ENCODE peak calls at places on chromosomes 6 and 20, in four cellular contexts. I is GM10248, W is fibroblast of lung, H is upper lobe of left lung. E is an unnamed sample.

GRCh38 chr6:162940426-162940825 is 212.7 kb downstream of the PACRG start:
- DNase-seq in I (no peak), W (peak), H (no peak), E (no peak)

GRCh38 chr6:37303091-37303620 is 45.2 kb upstream of the TMEM217 start:
- DNase-seq in I (no peak), W (no peak), H (no peak), E (no peak)

GRCh38 chr6:328184-328670 is 35.9 kb downstream of the DUSP22 start:
- DNase-seq in H (peak), I (peak), W (peak), E (no peak)

GRCh38 chr6:100176321-100176950 is 182.4 kb upstream of the MCHR2 start:
- DNase-seq in W (peak), I (no peak), H (no peak), E (no peak)

GRCh38 chr6:144805049-144805448 is 519.9 kb downstream of the UTRN start:
- DNase-seq in I (no peak), H (no peak), W (no peak), E (no peak)

GRCh38 chr6:105759946-105760345 is 326.2 kb upstream of the PRDM1 start:
- DNase-seq in I (no peak), W (peak), H (no peak), E (no peak)

GRCh38 chr6:13480631-13481501 is 6.5 kb downstream of the GFOD1 start:
- DNase-seq in W (no peak), H (no peak), I (no peak), E (no peak)

GRCh38 chr20:58571341-58571941 is 56.2 kb upstream of the APCDD1L start:
- DNase-seq in H (no peak), W (no peak), I (no peak), E (no peak)

GRCh38 chr20:25695532-25696383 is 895 bp downstream of the ZNF337 start:
- DNase-seq in I (peak), W (peak), H (no peak), E (no peak)

GRCh38 chr6:151721141-151721540 is 86.3 kb upstream of the ESR1 start:
- DNase-seq in I (no peak), H (no peak), W (no peak), E (no peak)

GRCh38 chr20:43415661-43416430 is 41.9 kb upstream of the SRSF6 start:
- DNase-seq in W (no peak), I (no peak), H (no peak), E (no peak)

GRCh38 chr6:144197919-144198318 is 47.6 kb downstream of the STX11 start:
- DNase-seq in I (no peak), W (no peak), H (no peak), E (no peak)

GRCh38 chr20:57089701-57090144 is 176.7 kb downstream of the BMP7 start:
- DNase-seq in W (peak), H (peak), I (peak), E (peak)

GRCh38 chr6:113450061-113450465 is 407.1 kb upstream of the MARCKS start:
- DNase-seq in I (no peak), W (peak), H (no peak), E (no peak)

GRCh38 chr6:37622639-37623038 is 75.0 kb downstream of the MDGA1 start:
- DNase-seq in W (no peak), I (no peak), H (no peak), E (no peak)

GRCh38 chr6:61586934-61587537 is 699.0 kb downstream of the KHDRBS2 start:
- DNase-seq in H (no peak), I (no peak), W (no peak), E (no peak)

GRCh38 chr6:37456126-37456525 is 23.1 kb downstream of the CMTR1 start:
- DNase-seq in H (no peak), W (peak), I (no peak), E (no peak)

GRCh38 chr6:80271074-80271473 is 164.6 kb downstream of the BCKDHB start:
- DNase-seq in H (no peak), I (no peak), W (no peak), E (no peak)

GRCh38 chr6:75818061-75818855 is 69.2 kb downstream of the MYO6 start:
- DNase-seq in W (no peak), I (no peak), H (no peak), E (no peak)

GRCh38 chr6:143539723-143540122 is 28.2 kb upstream of the FUCA2 start:
- DNase-seq in W (no peak), H (no peak), I (no peak), E (no peak)

GRCh38 chr6:149777624-149778023 is 28.1 kb downstream of the PCMT1 start:
- DNase-seq in H (no peak), W (no peak), I (no peak), E (no peak)

GRCh38 chr6:119533603-119534279 is 184.2 kb upstream of the MAN1A1 start:
- DNase-seq in H (no peak), W (peak), I (peak), E (no peak)

GRCh38 chr6:113944701-113945100 is 26.2 kb downstream of the HDAC2 start:
- DNase-seq in W (peak), I (no peak), H (no peak), E (no peak)

GRCh38 chr20:12762725-12763124 is 246.0 kb upstream of the SPTLC3 start:
- DNase-seq in I (no peak), W (no peak), H (no peak), E (no peak)

GRCh38 chr6:30206152-30206551 is 7.1 kb downstream of the TRIM26 start:
- DNase-seq in W (no peak), I (no peak), H (no peak), E (no peak)

GRCh38 chr20:14879020-14879697 is 541.7 kb upstream of the FLRT3 start:
- DNase-seq in W (peak), I (no peak), H (no peak), E (no peak)

GRCh38 chr6:7505196-7505699 is 36.2 kb upstream of the DSP start:
- DNase-seq in I (no peak), H (peak), W (peak), E (peak)

GRCh38 chr6:52640170-52640569 is 30.7 kb upstream of the TMEM14A start:
- DNase-seq in I (no peak), H (no peak), W (peak), E (no peak)

GRCh38 chr20:19816386-19816785 is 58.3 kb downstream of the RIN2 start:
- DNase-seq in I (no peak), W (no peak), H (no peak), E (no peak)

GRCh38 chr20:49482621-49483017 is at the start of gene KCNB1:
- DNase-seq in W (peak), H (peak), I (peak), E (peak)

GRCh38 chr20:35539756-35540212 is 2.1 kb upstream of the ERGIC3 start:
- DNase-seq in W (no peak), H (peak), I (peak), E (peak)

GRCh38 chr20:61895016-61895415 is 170.7 kb downstream of the TAF4 start:
- DNase-seq in I (no peak), H (no peak), W (no peak), E (no peak)

GRCh38 chr6:118382126-118382525 is 166.0 kb upstream of the PLN start:
- DNase-seq in W (no peak), I (no peak), H (no peak), E (no peak)

GRCh38 chr6:159119835-159120234 is 49.4 kb upstream of the FNDC1 start:
- DNase-seq in H (peak), I (no peak), W (no peak), E (no peak)

GRCh38 chr6:23388239-23388803 is 737.7 kb upstream of the NRSN1 start:
- DNase-seq in W (no peak), I (no peak), H (no peak), E (no peak)

GRCh38 chr20:59812286-59813125 is 120.9 kb downstream of the SYCP2 start:
- DNase-seq in H (no peak), I (no peak), W (no peak), E (no peak)

GRCh38 chr6:26053929-26054658 is 33.1 kb upstream of the HFE start:
- DNase-seq in W (peak), H (no peak), I (no peak), E (no peak)

GRCh38 chr6:26056583-26057350 is 30.5 kb upstream of the HFE start:
- DNase-seq in I (no peak), H (peak), W (peak), E (no peak)

GRCh38 chr6:26054659-26054936 is 32.6 kb upstream of the HFE start:
- DNase-seq in H (no peak), W (no peak), I (no peak), E (no peak)

GRCh38 chr6:26055670-26056582 is 31.3 kb upstream of the HFE start:
- DNase-seq in H (peak), I (peak), W (peak), E (peak)

DNA sequence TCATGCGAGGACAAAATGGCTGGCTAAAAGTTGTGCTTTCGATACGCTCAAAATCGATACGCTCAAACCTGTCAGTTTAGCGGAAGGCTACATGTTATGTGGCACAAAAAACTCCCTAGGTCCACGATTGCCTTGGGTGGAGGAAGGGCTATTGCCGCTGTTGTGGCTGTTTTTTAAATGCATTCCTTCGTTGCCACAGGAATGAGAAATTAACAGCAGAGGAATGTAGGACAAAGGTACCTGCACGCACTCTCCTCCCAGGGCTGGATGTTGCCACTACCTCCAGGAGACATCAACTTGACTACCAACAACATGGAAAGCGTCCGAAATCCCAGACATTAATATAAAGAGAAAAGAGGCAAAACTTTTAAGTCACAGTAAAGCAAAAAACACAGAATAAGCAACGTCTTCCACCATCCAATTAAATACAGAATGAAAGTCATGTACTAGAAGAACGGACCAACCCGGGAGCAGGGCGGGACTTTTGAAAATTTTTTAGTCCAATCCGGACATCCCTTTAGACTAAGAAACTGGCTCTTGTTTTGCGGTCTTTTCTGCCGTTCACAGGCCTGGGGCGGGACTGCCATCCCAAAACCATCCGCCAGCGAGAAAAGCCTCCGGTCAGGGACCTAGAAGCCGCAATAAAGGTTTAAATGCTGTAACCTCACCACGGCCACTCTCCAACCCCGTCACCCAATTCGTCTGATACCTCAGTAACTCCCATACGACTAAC is 32.1 kb upstream of the HFE start:
- DNase-seq in I (peak), H (peak), W (peak), E (peak)
- TF ChIP-seq CTCF in I (peak), H (peak), W (peak), E (no peak)

GRCh38 chr6:69105288-69105687 is 470.2 kb downstream of the ADGRB3 start:
- DNase-seq in H (no peak), W (no peak), I (no peak), E (no peak)

GRCh38 chr6:69098910-69099309 is 463.8 kb downstream of the ADGRB3 start:
- DNase-seq in I (no peak), H (no peak), W (no peak), E (no peak)

GRCh38 chr6:69096681-69097080 is 461.6 kb downstream of the ADGRB3 start:
- DNase-seq in I (no peak), W (no peak), H (no peak), E (no peak)

GRCh38 chr6:69097948-69098347 is 462.9 kb downstream of the ADGRB3 start:
- DNase-seq in W (no peak), I (no peak), H (no peak), E (no peak)

GRCh38 chr6:69100772-69101171 is 465.7 kb downstream of the ADGRB3 start:
- DNase-seq in W (no peak), I (no peak), H (no peak), E (no peak)
- TF ChIP-seq CTCF in W (no peak), I (no peak), H (no peak), E (no peak)

GRCh38 chr6:72218125-72218524 is 331.8 kb downstream of the RIMS1 start:
- DNase-seq in W (peak), H (peak), I (peak), E (no peak)
- TF ChIP-seq CTCF in W (peak), H (no peak), I (peak), E (no peak)

GRCh38 chr6:42047220-42047590 is 3.1 kb upstream of the TAF8 start:
- DNase-seq in I (no peak), H (no peak), W (no peak), E (no peak)

GRCh38 chr6:42050011-42050896 is at the start of gene TAF8:
- DNase-seq in I (peak), W (peak), H (peak), E (peak)

GRCh38 chr6:42049116-42049809 is 1.1 kb upstream of the TAF8 start:
- DNase-seq in W (no peak), H (peak), I (no peak), E (no peak)

GRCh38 chr6:42047790-42048405 is 2.4 kb upstream of the TAF8 start:
- DNase-seq in H (no peak), I (no peak), W (no peak), E (no peak)

DNA sequence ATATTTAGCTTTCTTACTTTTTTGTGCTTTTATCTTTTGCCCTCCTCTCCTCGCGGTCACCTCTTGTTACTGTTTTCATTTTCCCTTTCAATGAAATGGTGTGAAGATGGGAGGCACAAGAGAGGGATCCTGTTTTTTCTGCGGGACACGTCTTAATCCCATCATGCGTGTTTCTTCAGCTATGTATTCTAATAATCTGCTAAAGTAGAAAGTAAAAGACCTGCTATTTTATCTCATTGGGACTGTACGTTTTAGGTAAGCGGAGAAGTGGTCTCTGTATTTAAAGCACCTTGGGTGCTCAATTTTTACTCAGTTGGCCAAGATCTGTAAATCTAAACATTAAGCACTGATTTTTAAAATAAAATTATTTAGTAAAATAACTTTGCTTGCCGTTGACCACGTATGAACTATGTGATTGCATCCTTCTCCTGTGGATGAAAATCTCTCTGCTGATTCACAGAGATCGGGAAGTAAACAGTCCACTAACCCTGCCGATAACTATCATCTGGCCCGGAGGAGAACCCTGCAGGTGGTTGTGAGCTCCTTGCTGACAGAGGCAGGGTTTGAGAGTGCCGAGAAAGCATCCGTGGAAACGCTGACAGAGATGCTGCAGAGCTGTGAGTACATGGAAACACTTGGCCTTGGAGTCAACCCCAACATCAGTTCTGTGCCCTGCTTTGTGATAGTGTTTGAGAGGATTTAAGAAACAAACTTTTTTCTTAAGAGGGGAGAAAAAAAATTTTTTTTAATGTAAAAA is 751 bp downstream of the TAF8 start:
- DNase-seq in I (no peak), W (no peak), H (no peak), E (no peak)
- TF ChIP-seq CTCF in I (no peak), W (no peak), H (no peak), E (no peak)

GRCh38 chr20:47535088-47535487 is 33.4 kb downstream of the NCOA3 start:
- DNase-seq in W (no peak), H (no peak), I (no peak), E (no peak)
- TF ChIP-seq CTCF in W (no peak), H (no peak), I (peak), E (no peak)

DNA sequence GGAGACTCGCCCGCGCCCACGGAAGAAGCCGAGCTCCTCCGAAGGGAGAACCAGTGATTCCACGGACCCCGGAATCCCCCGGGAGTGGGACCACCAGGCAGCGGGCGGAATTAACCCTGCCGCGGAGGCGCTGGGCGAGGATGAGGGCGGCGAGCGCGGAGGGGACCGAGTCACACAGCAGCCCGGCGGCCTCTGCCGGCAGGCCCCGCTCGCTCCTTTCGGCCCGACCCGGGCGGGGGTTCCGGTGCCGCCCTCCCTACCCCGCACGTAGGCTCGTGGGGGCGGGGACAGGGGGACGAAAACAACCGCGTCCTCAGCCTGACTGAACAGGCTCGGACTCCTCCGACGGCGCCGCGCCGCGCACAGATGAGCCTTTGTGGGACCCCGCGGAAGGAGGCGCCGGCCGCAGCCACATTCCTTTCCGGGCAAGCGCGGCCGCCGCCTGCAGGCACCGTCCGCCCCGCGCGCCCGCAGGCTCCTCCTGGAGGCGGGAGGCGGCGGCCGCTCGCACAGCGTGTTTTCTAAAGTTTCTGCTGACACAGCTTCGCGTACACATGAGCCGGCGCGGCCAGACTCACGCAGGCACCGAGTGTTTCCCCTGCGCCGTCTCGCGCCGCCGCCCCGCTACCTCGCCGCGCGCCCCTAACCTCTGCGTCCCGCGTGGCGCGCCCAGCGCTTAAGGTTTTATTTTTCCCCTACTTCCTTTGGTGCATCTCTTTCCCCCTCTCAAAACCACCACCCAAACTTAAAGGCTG is 244.3 kb downstream of the ARID1B start:
- DNase-seq in H (peak), W (peak), I (peak), E (peak)
- TF ChIP-seq CTCF in H (peak), W (peak), I (peak), E (peak)

DNA sequence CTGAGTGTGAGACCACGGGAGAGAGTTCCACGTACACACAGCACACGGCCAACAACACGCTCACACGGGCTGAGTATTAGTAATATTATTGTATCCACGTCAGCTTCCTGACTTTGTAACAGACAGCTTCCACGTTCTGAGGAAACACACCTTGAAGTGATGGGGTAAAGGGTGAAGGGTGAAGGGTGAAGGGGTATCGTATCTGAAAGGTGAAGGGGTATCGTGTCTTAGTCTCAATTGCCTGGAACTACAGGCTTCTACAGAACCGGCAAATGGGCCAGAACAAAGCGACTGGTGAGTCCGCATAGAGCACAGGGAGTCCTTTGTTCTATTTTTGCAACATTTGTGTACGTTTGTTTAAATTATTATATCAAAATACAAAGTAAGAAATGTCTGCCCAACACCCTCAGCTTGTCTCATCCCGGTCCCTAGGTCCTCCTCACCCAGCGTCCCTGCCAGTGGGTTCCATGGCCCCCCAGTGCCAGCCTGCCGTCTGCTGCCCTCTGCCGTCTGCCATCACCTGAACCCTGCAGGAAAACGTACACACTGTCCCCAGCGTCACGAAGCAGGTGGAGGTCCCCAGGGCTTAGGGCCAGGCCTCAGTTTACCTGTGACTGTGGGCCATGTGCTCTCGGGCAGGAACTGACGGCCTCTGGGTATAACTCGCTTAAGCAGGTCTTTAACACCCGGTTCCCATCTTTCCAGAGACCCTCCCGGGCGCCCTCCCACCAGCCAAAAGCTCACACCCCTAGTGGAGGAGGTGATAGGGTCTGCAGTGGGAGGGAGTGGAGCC is 4.4 kb upstream of the HELZ2 start:
- DNase-seq in H (no peak), I (no peak), W (no peak), E (no peak)
- TF ChIP-seq CTCF in H (no peak), I (peak), W (no peak), E (no peak)

DNA sequence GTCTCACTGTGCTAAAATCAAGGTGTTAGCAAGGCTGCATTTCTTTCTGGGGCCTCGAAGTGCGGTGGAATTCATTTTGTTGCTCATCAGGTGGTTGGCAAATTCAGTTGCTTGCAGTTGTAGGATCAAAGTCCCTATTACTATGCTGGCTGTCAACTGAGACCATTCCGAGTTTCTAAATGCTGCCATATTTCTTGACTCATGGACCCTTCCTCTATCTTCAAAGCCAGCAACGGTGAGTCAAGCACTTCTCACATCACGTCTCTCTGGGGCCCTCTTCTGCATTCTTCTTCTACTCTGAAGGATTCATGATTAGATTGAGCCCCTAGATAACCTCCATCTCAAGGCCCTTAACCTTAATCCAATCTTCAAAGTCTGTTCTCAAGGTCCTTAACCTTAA is 619.7 kb downstream of the HACE1 start:
- DNase-seq in I (no peak), H (no peak), W (no peak), E (no peak)
- TF ChIP-seq CTCF in I (no peak), H (no peak), W (no peak), E (no peak)